ENCODE peak calls at places on chromosomes 13 and 19, in seven cellular contexts. O, M, N, K, R, L and B are unnamed samples.

GRCh38 chr19:41994521-41994971 is 516 bp upstream of the ATP1A3 start:
- DNase-seq in O (no peak), M (no peak), N (no peak), K (no peak), R (no peak), L (no peak), B (no peak)

GRCh38 chr19:44757735-44758505 is 9.4 kb downstream of the BCL3 start:
- DNase-seq in O (peak), M (peak), N (no peak), K (peak), R (peak), L (peak), B (no peak)

GRCh38 chr19:29549105-29550070 is 23.6 kb downstream of the VSTM2B start:
- DNase-seq in O (no peak), M (no peak), N (no peak), K (no peak), R (no peak), L (no peak), B (no peak)

GRCh38 chr19:27906081-27906480 is 1306.9 kb downstream of the UQCRFS1 start:
- DNase-seq in O (no peak), M (no peak), N (no peak), K (no peak), R (peak), L (no peak), B (no peak)

GRCh38 chr13:39132286-39132685 is 94.0 kb downstream of the NHLRC3 start:
- DNase-seq in O (no peak), M (no peak), N (no peak), K (no peak), R (no peak), L (no peak), B (no peak)

GRCh38 chr19:3122512-3122870 is 13.3 kb upstream of the GNA15 start:
- DNase-seq in O (no peak), M (no peak), N (no peak), K (no peak), R (no peak), L (no peak), B (no peak)

GRCh38 chr19:29062486-29063435 is 150.2 kb downstream of the UQCRFS1 start:
- DNase-seq in O (no peak), M (no peak), N (no peak), K (no peak), R (no peak), L (no peak), B (no peak)

GRCh38 chr19:52991484-52991883 is 22.2 kb upstream of the ERVV-1 start:
- DNase-seq in O (no peak), M (peak), N (no peak), K (no peak), R (no peak), L (no peak), B (no peak)

GRCh38 chr19:43776285-43776684 is 4.5 kb downstream of the KCNN4 start:
- DNase-seq in O (no peak), M (no peak), N (no peak), K (no peak), R (no peak), L (no peak), B (no peak)

GRCh38 chr19:27884376-27884775 is 1328.6 kb downstream of the UQCRFS1 start:
- DNase-seq in O (no peak), M (no peak), N (no peak), K (no peak), R (no peak), L (no peak), B (no peak)

GRCh38 chr13:101575591-101575990 is 123.1 kb downstream of the ITGBL1 start:
- DNase-seq in O (no peak), M (peak), N (no peak), K (no peak), R (no peak), L (no peak), B (no peak)

GRCh38 chr19:30086220-30086619 is 144.2 kb downstream of the URI1 start:
- DNase-seq in O (no peak), M (no peak), N (no peak), K (no peak), R (no peak), L (no peak), B (no peak)

GRCh38 chr19:6241680-6242079 is 38.1 kb downstream of the MLLT1 start:
- DNase-seq in O (peak), M (no peak), N (no peak), K (no peak), R (peak), L (peak), B (no peak)

GRCh38 chr19:51065221-51065960 is 499 bp upstream of the KLK13 start:
- DNase-seq in O (no peak), M (no peak), N (no peak), K (no peak), R (no peak), L (no peak), B (no peak)

GRCh38 chr19:51366999-51367564 is 894 bp upstream of the ETFB start:
- DNase-seq in O (peak), M (no peak), N (no peak), K (no peak), R (peak), L (no peak), B (peak)

GRCh38 chr13:110546933-110547332 is 14.6 kb downstream of the RAB20 start:
- DNase-seq in O (peak), M (peak), N (peak), K (peak), R (peak), L (peak), B (peak)

GRCh38 chr19:42032428-42032827 is 37.6 kb downstream of the GRIK5 start:
- DNase-seq in O (no peak), M (no peak), N (peak), K (no peak), R (no peak), L (no peak), B (peak)

GRCh38 chr19:14363203-14364097 is 17.8 kb upstream of the ADGRE5 start:
- DNase-seq in O (peak), M (peak), N (no peak), K (no peak), R (peak), L (peak), B (peak)

GRCh38 chr13:98890186-98890585 is 87.7 kb downstream of the DOCK9 start:
- DNase-seq in O (no peak), M (peak), N (peak), K (no peak), R (no peak), L (no peak), B (no peak)

GRCh38 chr13:93672996-93673395 is 446.4 kb downstream of the GPC6 start:
- DNase-seq in O (no peak), M (no peak), N (no peak), K (no peak), R (no peak), L (no peak), B (no peak)

GRCh38 chr19:1465191-1466016 is 13.6 kb downstream of the C19orf25 start:
- DNase-seq in O (no peak), M (peak), N (no peak), K (no peak), R (peak), L (no peak), B (no peak)

GRCh38 chr19:37977992-37978391 is 71.0 kb downstream of the SIPA1L3 start:
- DNase-seq in O (no peak), M (peak), N (peak), K (no peak), R (no peak), L (no peak), B (no peak)

GRCh38 chr13:108968566-108968965 is 339.2 kb downstream of the MYO16 start:
- DNase-seq in O (no peak), M (no peak), N (no peak), K (no peak), R (no peak), L (no peak), B (no peak)

GRCh38 chr19:55460670-55461258 is 678 bp downstream of the ISOC2 start:
- DNase-seq in O (peak), M (peak), N (no peak), K (peak), R (peak), L (peak), B (peak)

GRCh38 chr19:58497634-58498170 is 14.1 kb downstream of the SLC27A5 start:
- DNase-seq in O (no peak), M (no peak), N (no peak), K (no peak), R (no peak), L (no peak), B (no peak)

GRCh38 chr19:33767898-33768413 is 28.7 kb upstream of the KCTD15 start:
- DNase-seq in O (no peak), M (no peak), N (no peak), K (no peak), R (peak), L (no peak), B (peak)
- TF ChIP-seq CTCF in O (no peak), M (peak), N (peak), K (no peak), R (no peak), L (no peak), B (peak)

DNA sequence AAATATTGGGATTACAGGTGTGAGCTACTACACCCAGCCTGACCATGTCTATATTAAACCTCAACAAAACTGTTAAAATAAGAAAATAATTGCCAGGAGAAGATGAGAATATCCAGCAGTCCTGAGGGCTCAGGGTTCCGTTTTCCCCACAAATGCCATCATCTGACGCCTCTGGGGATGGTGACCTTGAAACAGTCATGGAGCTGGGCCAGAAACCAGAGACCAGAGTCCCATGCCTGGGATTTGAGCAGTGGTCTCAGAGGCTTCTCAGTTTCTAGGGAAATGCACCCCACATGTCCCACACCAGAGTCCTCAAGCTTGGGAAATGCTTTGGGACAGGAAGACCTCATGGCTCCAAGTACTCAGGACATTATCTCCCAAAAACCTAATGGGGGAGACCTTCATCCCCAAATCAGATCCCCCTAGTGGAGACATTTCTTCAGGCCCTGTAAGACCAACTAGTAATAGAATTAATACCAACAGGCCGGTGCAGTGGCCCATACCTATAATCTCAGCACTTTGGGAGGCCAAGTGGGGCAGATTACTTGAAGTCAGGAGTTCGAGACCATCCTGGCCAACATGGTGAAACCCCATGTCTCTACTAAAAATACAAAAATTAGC is 2.9 kb upstream of the MAP1S start:
- DNase-seq in O (no peak), M (no peak), N (no peak), K (no peak), R (no peak), L (no peak), B (no peak)
- TF ChIP-seq CTCF in O (no peak), M (peak), N (peak), K (no peak), R (no peak), L (no peak), B (no peak)

DNA sequence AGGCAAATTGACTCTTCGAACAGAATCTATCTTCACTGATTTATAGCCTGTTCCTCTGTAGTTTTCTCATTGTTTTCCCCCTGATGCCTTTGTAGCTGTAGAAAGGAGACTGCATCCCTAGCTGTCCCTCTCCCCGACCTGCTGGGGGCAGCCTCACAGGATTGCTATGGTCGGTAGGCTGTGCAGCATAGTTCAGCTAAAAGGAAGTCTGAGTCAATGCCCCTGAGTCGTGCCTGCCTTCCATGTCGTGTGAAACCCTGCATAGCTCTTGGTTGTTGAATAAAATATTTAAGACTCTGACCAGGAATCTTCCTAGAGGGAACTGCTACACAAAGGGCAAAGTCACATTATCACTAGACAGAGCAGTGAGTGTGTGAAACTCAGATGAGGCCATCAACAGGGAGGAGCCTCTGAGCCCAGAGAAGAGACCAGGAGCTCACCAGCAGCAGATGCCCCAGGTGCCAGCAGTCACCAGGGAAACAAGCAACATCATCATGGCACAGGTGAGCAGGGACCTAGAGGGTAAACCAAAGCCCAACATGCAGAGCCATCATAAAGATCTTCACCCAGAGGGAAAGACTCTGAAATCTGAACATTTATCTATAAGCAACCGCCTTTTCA is 108.4 kb upstream of the NBEA start:
- DNase-seq in O (no peak), M (peak), N (no peak), K (no peak), R (no peak), L (no peak), B (peak)
- TF ChIP-seq CTCF in O (no peak), M (peak), N (no peak), K (no peak), R (no peak), L (no peak), B (no peak)

DNA sequence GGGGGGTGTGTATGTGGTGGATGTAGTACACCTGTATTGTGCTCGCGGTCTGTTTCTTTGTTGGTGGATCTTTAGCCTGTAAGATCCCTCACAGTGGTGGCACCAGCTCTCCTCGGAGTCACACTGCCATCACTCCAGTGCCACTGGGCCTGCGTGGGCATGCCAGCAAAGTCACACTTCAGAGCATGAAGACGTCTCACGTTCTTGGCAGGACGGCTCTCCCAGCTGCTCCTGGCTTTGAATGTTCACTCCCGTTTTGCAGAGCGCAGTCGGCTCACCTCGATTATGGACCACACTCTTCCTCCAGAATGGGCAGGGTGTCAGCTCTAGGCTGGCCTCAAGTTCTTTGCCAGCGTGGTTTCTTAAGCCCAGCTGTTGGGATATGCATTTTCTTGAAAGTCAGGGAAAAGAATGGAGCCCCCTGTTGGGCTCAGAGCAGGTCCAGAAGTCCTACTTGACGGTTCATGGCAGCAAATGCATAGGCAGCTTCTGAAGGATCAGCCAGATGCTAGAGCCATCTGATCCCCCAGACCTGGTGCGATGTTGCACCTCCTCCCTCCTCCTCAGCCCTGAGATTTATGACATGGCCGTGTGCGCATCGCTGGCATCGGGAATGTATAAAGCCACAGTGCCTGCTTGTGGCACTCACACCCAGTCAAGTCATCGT is 40.4 kb upstream of the NPAS1 start:
- DNase-seq in O (no peak), M (no peak), N (no peak), K (no peak), R (peak), L (no peak), B (no peak)
- TF ChIP-seq CTCF in O (no peak), M (no peak), N (no peak), K (no peak), R (no peak), L (no peak), B (no peak)

GRCh38 chr13:40334031-40334430 is 332.4 kb downstream of the FOXO1 start:
- DNase-seq in O (no peak), M (no peak), N (no peak), K (no peak), R (no peak), L (no peak), B (no peak)
- TF ChIP-seq CTCF in O (no peak), M (no peak), N (no peak), K (no peak), R (no peak), L (no peak), B (no peak)

GRCh38 chr13:43441464-43441863 is 345.3 kb downstream of the ENOX1 start:
- DNase-seq in O (no peak), M (no peak), N (no peak), K (no peak), R (no peak), L (no peak), B (no peak)
- TF ChIP-seq CTCF in O (no peak), M (no peak), N (no peak), K (no peak), R (no peak), L (no peak), B (no peak)

GRCh38 chr19:40607311-40607871 is 6.2 kb downstream of the LTBP4 start:
- DNase-seq in O (no peak), M (no peak), N (no peak), K (peak), R (peak), L (no peak), B (no peak)

GRCh38 chr19:40603071-40603718 is 2.0 kb downstream of the LTBP4 start:
- DNase-seq in O (no peak), M (peak), N (no peak), K (no peak), R (no peak), L (no peak), B (no peak)

GRCh38 chr19:40604647-40605200 is 3.6 kb downstream of the LTBP4 start:
- DNase-seq in O (no peak), M (no peak), N (no peak), K (peak), R (no peak), L (peak), B (peak)

GRCh38 chr19:40603719-40604646 is 2.8 kb downstream of the LTBP4 start:
- DNase-seq in O (peak), M (peak), N (peak), K (peak), R (peak), L (peak), B (peak)

DNA sequence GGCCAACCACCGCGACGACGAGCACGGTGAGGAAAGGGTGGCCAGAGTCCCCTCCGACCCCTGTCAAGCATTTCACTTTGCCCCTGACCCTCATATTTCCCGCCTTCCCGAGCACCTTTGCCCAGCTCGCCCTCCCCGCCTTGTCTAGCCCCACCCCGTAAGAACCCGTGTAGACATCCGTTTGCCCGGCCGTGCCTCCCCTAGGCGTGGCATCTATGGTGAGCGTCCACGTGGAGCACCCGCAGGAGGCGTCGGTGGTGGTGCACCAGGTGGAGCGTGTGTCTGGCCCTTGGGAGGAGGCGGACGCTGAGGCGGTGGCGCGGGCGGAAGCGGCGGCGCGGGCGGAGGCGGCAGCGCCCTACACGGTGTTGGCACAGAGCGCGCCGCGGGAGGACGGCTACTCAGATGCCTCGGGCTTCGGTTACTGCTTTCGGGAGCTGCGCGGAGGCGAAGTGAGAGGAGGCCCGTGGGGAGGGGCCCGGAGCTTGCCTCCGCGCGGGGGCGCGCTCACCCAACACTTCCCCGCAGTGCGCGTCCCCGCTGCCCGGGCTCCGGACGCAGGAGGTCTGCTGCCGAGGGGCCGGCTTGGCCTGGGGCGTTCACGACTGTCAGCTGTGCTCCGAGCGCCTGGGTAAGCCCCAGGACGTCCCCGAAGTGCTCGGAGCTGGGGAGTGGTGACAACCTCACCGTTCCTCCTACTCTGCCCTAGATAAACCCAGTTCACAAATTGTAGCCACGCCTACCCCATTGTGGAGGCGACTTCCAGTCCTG is 4.2 kb downstream of the LTBP4 start:
- DNase-seq in O (peak), M (peak), N (no peak), K (peak), R (peak), L (peak), B (peak)
- TF ChIP-seq CTCF in O (no peak), M (peak), N (peak), K (no peak), R (no peak), L (peak), B (no peak)

GRCh38 chr19:7933828-7934725 is 8.1 kb upstream of the CTXN1 start:
- DNase-seq in O (no peak), M (no peak), N (no peak), K (no peak), R (no peak), L (no peak), B (no peak)
- TF ChIP-seq CTCF in O (no peak), M (no peak), N (no peak), K (no peak), R (no peak), L (no peak), B (no peak)